ENCODE peak calls at places on chromosomes 12 and 14, in six cellular contexts. S is A549, V is HepG2, T is GM12878, G is HCT116, A is H1. Y is an unnamed sample.

GRCh38 chr14:20501346-20501745 is 4.0 kb upstream of the RNASE10 start:
- DNase-seq in S (no peak), V (no peak), T (no peak), G (no peak), A (no peak), Y (peak; percentile 25)

GRCh38 chr12:12600659-12601058 is 11.0 kb upstream of the CREBL2 start:
- DNase-seq in S (no peak), V (peak; percentile 24), T (no peak), G (no peak), A (no peak), Y (no peak)

GRCh38 chr12:1443421-1444141 is 150.8 kb downstream of the FBXL14 start:
- DNase-seq in S (no peak), V (no peak), T (no peak), G (no peak), A (no peak), Y (peak; percentile 96)

GRCh38 chr12:11738450-11738849 is 89.0 kb downstream of the ETV6 start:
- DNase-seq in S (no peak), V (no peak), T (no peak), G (no peak), A (no peak), Y (no peak)

GRCh38 chr14:53900499-53900898 is 56.1 kb downstream of the BMP4 start:
- DNase-seq in S (no peak), V (no peak), T (no peak), G (no peak), A (no peak), Y (no peak)

GRCh38 chr12:63308701-63309100 is 157.7 kb upstream of the AVPR1A start:
- DNase-seq in S (no peak), V (no peak), T (no peak), G (no peak), A (no peak), Y (no peak)

GRCh38 chr12:58069268-58069967 is 128.1 kb downstream of the ATP23 start:
- DNase-seq in S (no peak), V (no peak), T (no peak), G (no peak), A (no peak), Y (peak; percentile 44)

GRCh38 chr12:13422291-13422690 is 225.8 kb downstream of the EMP1 start:
- DNase-seq in S (no peak), V (no peak), T (no peak), G (no peak), A (no peak), Y (no peak)

GRCh38 chr14:24363401-24363800 is 4.6 kb upstream of the NFATC4 start:
- DNase-seq in S (no peak), V (no peak), T (no peak), G (no peak), A (no peak), Y (no peak)

GRCh38 chr12:3132636-3133409 is 55.6 kb downstream of the TSPAN9 start:
- DNase-seq in S (no peak), V (no peak), T (no peak), G (no peak), A (no peak), Y (peak; percentile 72)

GRCh38 chr14:63745858-63746425 is 18.1 kb upstream of the SGPP1 start:
- DNase-seq in S (no peak), V (no peak), T (peak; percentile 80), G (no peak), A (no peak), Y (no peak)

GRCh38 chr14:104247336-104248202 is 109.2 kb downstream of the KIF26A start:
- DNase-seq in S (no peak), V (no peak), T (no peak), G (no peak), A (no peak), Y (no peak)

GRCh38 chr12:111409403-111410228 is 3.9 kb downstream of the SH2B3 start:
- DNase-seq in S (no peak), V (no peak), T (no peak), G (no peak), A (no peak), Y (peak; percentile 67)

GRCh38 chr14:73752297-73752992 is 38.3 kb upstream of the PNMA1 start:
- DNase-seq in S (no peak), V (no peak), T (no peak), G (no peak), A (no peak), Y (peak; percentile 45)

GRCh38 chr14:21309238-21309636 is 29.4 kb downstream of the RPGRIP1 start:
- DNase-seq in S (no peak), V (no peak), T (no peak), G (no peak), A (no peak), Y (no peak)

GRCh38 chr12:107379852-107380567 is 286.7 kb upstream of the CRY1 start:
- DNase-seq in S (peak; percentile 58), V (peak; percentile 67), T (no peak), G (peak; percentile 39), A (no peak), Y (peak; percentile 46)

GRCh38 chr12:121992059-121992879 is 29.4 kb upstream of the BCL7A start:
- DNase-seq in S (peak; percentile 91), V (peak; percentile 39), T (peak; percentile 96), G (no peak), A (no peak), Y (peak; percentile 99)

GRCh38 chr14:77804592-77804991 is 4.7 kb downstream of the ADCK1 start:
- DNase-seq in S (peak; percentile 19), V (peak; percentile 27), T (no peak), G (no peak), A (no peak), Y (no peak)

GRCh38 chr14:54814076-54814475 is 88.5 kb downstream of the GCH1 start:
- DNase-seq in S (no peak), V (no peak), T (no peak), G (no peak), A (no peak), Y (no peak)

GRCh38 chr14:56004807-56005579 is 113.2 kb upstream of the PELI2 start:
- DNase-seq in S (peak; percentile 22), V (no peak), T (peak; percentile 15), G (no peak), A (peak; percentile 25), Y (peak; percentile 77)

GRCh38 chr12:121577443-121578180 is 3.2 kb downstream of the KDM2B start:
- DNase-seq in S (no peak), V (no peak), T (no peak), G (no peak), A (no peak), Y (no peak)

GRCh38 chr12:99370742-99371141 is 276.8 kb upstream of the GARIN6 start:
- DNase-seq in S (no peak), V (no peak), T (no peak), G (no peak), A (no peak), Y (no peak)

GRCh38 chr14:36243183-36243582 is 66.7 kb upstream of the PTCSC3 start:
- DNase-seq in S (no peak), V (no peak), T (no peak), G (no peak), A (no peak), Y (no peak)

GRCh38 chr12:107461222-107461980 is 224.2 kb upstream of the PWP1 start:
- DNase-seq in S (no peak), V (no peak), T (no peak), G (no peak), A (no peak), Y (peak; percentile 91)

GRCh38 chr12:12812163-12812562 is 983 bp upstream of the DDX47 start:
- DNase-seq in S (peak; percentile 59), V (no peak), T (no peak), G (no peak), A (no peak), Y (no peak)

GRCh38 chr12:95998611-95999300 is 2.6 kb upstream of the HAL start:
- DNase-seq in S (peak; percentile 50), V (peak; percentile 65), T (peak; percentile 34), G (peak; percentile 35), A (peak; percentile 29), Y (peak; percentile 61)

GRCh38 chr14:93049867-93050331 is 65.8 kb downstream of the ITPK1 start:
- DNase-seq in S (no peak), V (no peak), T (no peak), G (no peak), A (no peak), Y (no peak)

GRCh38 chr12:64273527-64274403 is 51.7 kb upstream of the KICS2 start:
- DNase-seq in S (peak; percentile 27), V (peak; percentile 6), T (no peak), G (peak; percentile 53), A (peak; percentile 38), Y (no peak)

GRCh38 chr12:108972226-108972757 is 48.6 kb downstream of the SVOP start:
- DNase-seq in S (no peak), V (no peak), T (no peak), G (no peak), A (no peak), Y (no peak)

GRCh38 chr14:68469208-68469713 is 323.6 kb downstream of the ZFP36L1 start:
- DNase-seq in S (no peak), V (peak; percentile 73), T (no peak), G (no peak), A (no peak), Y (no peak)
- TF ChIP-seq CEBPB in S (no peak), V (no peak), T (no peak), G (no peak), A (no peak), Y (no peak)

DNA sequence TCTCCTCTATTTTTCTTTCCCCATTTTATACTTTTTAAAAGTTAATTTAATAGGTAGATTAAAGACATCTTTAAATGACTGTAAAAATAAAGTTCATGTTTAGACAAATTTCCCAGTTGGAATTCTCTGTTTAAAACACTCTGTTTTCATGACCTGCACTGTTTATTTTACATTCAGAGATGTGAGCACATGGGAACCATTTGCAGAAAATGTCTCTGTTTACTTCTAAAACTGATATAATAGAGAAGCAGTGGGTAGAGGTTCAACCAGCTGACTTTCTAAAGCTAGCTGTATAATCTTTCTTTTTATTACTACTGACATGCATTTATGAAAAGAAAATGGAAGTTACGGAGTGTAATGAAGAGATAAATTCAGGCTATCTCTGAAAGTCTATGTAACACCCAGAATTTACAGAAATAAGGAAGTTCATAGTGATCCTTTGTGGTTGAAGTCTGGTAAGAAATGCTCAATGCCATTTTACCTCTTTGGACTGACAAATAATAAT is 137.2 kb downstream of the AEBP2 start:
- DNase-seq in S (no peak), V (no peak), T (no peak), G (no peak), A (no peak), Y (peak; percentile 76)
- TF ChIP-seq CEBPB in S (no peak), V (no peak), T (no peak), G (no peak), A (no peak), Y (no peak)

GRCh38 chr14:28759658-28760313 is 6.8 kb upstream of the FOXG1 start:
- DNase-seq in S (no peak), V (no peak), T (no peak), G (no peak), A (no peak), Y (no peak)
- TF ChIP-seq CEBPB in S (no peak), V (no peak), T (no peak), G (no peak), A (no peak), Y (no peak)

DNA sequence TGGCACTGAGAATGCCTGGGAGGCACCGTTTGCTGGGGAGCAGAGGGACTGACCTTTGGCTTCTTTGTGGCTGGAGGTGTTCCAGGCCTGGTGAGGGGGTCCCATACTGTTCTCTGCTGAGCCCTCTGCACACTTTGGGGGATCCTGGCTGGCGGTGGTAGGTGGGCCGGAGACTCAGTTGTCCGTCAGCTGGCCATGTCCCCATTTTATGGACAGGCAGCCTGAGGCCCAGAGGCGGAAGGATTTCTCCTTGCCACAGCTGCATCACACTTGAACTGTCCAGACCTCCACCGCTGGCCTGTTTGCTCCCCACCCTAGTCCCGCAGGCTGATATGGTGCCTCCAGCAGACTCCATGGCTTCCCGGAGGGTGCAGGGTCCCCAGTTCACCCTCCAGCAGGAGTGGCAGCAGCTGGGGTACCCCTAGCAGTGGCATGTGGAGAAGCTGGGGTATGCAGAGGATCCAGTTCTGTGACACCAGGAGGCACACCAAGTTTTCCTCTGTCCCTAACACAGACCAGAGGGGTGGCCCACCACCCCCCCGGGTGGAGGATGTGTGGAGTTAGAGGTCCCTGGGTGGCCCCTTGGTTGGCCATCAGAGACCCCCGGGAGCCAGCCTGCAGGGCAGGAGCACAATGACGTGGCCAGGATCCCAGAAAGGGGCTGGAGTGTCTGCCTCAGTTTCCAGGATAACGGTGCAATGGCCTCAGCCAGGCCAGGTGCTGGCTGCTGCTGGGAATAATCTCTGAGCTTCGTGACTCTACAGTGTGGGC is 14.8 kb downstream of the SLC25A29 start:
- DNase-seq in S (no peak), V (no peak), T (no peak), G (no peak), A (no peak), Y (no peak)
- TF ChIP-seq CEBPB in S (no peak), V (no peak), T (no peak), G (no peak), A (no peak), Y (no peak)